ENCODE peak calls at places on chromosomes 1 and 21, in eight cellular contexts. V is GM12878, Z is stomach, W is transverse colon, X is sigmoid colon, B is H1, G is endothelial cell of umbilical vein, P is spleen. M is an unnamed sample.

GRCh38 chr1:235296729-235297128 is 31.2 kb downstream of the ARID4B start:
- DNase-seq in P (no peak), V (no peak), G (no peak), X (no peak), W (no peak), Z (no peak), B (no peak), M (no peak)

GRCh38 chr1:160777486-160778089 is 18.4 kb upstream of the LY9 start:
- DNase-seq in P (no peak), X (no peak), B (peak), V (no peak), G (peak), Z (peak), W (peak), M (no peak)

GRCh38 chr21:15134711-15135110 is 69.9 kb upstream of the NRIP1 start:
- DNase-seq in Z (peak), W (peak), B (no peak), G (peak), X (no peak), P (no peak), V (no peak), M (no peak)

GRCh38 chr1:76933847-76934657 is 66.8 kb downstream of the ST6GALNAC5 start:
- DNase-seq in V (no peak), B (no peak), P (no peak), G (no peak), Z (no peak), W (no peak), X (no peak), M (no peak)

GRCh38 chr1:193680247-193680923 is 494.0 kb upstream of the B3GALT2 start:
- DNase-seq in Z (no peak), V (no peak), W (no peak), X (no peak), B (no peak), P (no peak), G (no peak), M (no peak)

GRCh38 chr1:183454377-183454776 is 17.9 kb upstream of the SMG7 start:
- DNase-seq in G (no peak), V (no peak), B (no peak), Z (no peak), P (no peak), W (no peak), X (no peak), M (no peak)

GRCh38 chr1:42335809-42336518 is 929 bp upstream of the FOXJ3 start:
- DNase-seq in W (no peak), P (no peak), Z (peak), V (no peak), B (no peak), X (no peak), G (peak), M (no peak)

GRCh38 chr1:52239708-52240001 is 97.8 kb downstream of the ZFYVE9 start:
- DNase-seq in Z (no peak), V (no peak), B (no peak), W (no peak), G (no peak), P (no peak), X (no peak), M (no peak)

GRCh38 chr1:36151133-36151844 is 2.0 kb upstream of the TRAPPC3 start:
- DNase-seq in P (no peak), B (no peak), X (no peak), G (no peak), Z (no peak), V (no peak), W (no peak), M (no peak)

GRCh38 chr1:163071381-163072255 is 2.5 kb downstream of the RGS4 start:
- DNase-seq in Z (peak), G (peak), V (no peak), W (peak), X (peak), P (no peak), B (peak), M (no peak)

GRCh38 chr1:200670215-200671118 is 760 bp upstream of the DDX59 start:
- DNase-seq in Z (peak), W (peak), B (no peak), P (no peak), G (no peak), V (no peak), X (no peak), M (no peak)

GRCh38 chr1:183697814-183698590 is 44.9 kb upstream of the APOBEC4 start:
- DNase-seq in V (no peak), X (no peak), G (peak), B (no peak), P (no peak), Z (no peak), W (no peak), M (no peak)

GRCh38 chr1:43796111-43796581 is 88.8 kb downstream of the ST3GAL3 start:
- DNase-seq in X (no peak), V (no peak), W (no peak), Z (no peak), G (no peak), P (no peak), B (no peak), M (no peak)

GRCh38 chr1:204577794-204578478 is 61.7 kb downstream of the MDM4 start:
- DNase-seq in X (no peak), G (no peak), V (no peak), Z (no peak), W (no peak), B (no peak), P (no peak), M (no peak)

GRCh38 chr1:27600500-27601175 is 3.3 kb downstream of the AHDC1 start:
- DNase-seq in G (peak), P (no peak), W (no peak), B (no peak), V (no peak), Z (no peak), X (no peak), M (no peak)

GRCh38 chr1:43227138-43227836 is 42.5 kb upstream of the TMEM125 start:
- DNase-seq in P (peak), X (peak), V (peak), G (peak), B (peak), W (peak), Z (peak), M (peak)

GRCh38 chr1:192724670-192725069 is 84.2 kb upstream of the RGS2 start:
- DNase-seq in B (no peak), G (no peak), V (no peak), X (no peak), Z (no peak), P (no peak), W (no peak), M (no peak)

GRCh38 chr1:161192476-161193465 is 6.1 kb downstream of the ADAMTS4 start:
- DNase-seq in Z (peak), G (peak), X (peak), B (peak), P (peak), V (no peak), W (peak), M (no peak)

GRCh38 chr1:224175615-224176014 is 7.4 kb upstream of the DEGS1 start:
- DNase-seq in V (no peak), P (peak), Z (no peak), X (peak), G (no peak), B (peak), W (no peak), M (no peak)

GRCh38 chr21:43820466-43820865 is 31.1 kb downstream of the RRP1 start:
- DNase-seq in Z (no peak), G (no peak), X (peak), B (no peak), V (no peak), W (no peak), P (peak), M (no peak)

GRCh38 chr1:67700692-67701410 is 15.8 kb downstream of the GADD45A start:
- DNase-seq in X (no peak), P (no peak), V (no peak), G (peak), B (no peak), W (no peak), Z (no peak), M (no peak)

GRCh38 chr1:37274896-37275631 is 199.3 kb upstream of the ZC3H12A start:
- DNase-seq in Z (no peak), P (no peak), B (no peak), W (no peak), G (no peak), V (no peak), X (no peak), M (no peak)

GRCh38 chr1:5734414-5734813 is 257.8 kb downstream of the NPHP4 start:
- DNase-seq in Z (no peak), B (no peak), W (no peak), X (peak), P (peak), V (no peak), G (no peak), M (peak)

GRCh38 chr1:6956488-6957159 is 171.4 kb downstream of the CAMTA1 start:
- DNase-seq in B (peak), V (no peak), X (no peak), W (no peak), Z (no peak), G (no peak), P (no peak), M (no peak)

GRCh38 chr1:229620876-229621275 is 5.0 kb downstream of the TAF5L start:
- DNase-seq in W (no peak), X (no peak), B (no peak), P (no peak), V (no peak), G (no peak), Z (no peak), M (no peak)

GRCh38 chr21:30779269-30779668 is 24.0 kb upstream of the KRTAP21-1 start:
- DNase-seq in X (no peak), P (no peak), G (no peak), W (no peak), Z (no peak), V (no peak), B (no peak), M (no peak)

GRCh38 chr1:30437059-30437576 is 286.3 kb downstream of the MATN1 start:
- DNase-seq in X (no peak), P (peak), G (no peak), Z (no peak), B (no peak), V (no peak), W (no peak), M (no peak)

GRCh38 chr1:160354388-160354985 is 11.3 kb downstream of the NCSTN start:
- DNase-seq in V (no peak), P (no peak), Z (no peak), X (no peak), W (no peak), G (no peak), B (no peak), M (no peak)

GRCh38 chr1:153333902-153334301 is 14.7 kb downstream of the PGLYRP4 start:
- DNase-seq in W (no peak), X (no peak), P (no peak), Z (no peak), B (no peak), V (no peak), G (no peak), M (no peak)

GRCh38 chr1:116255486-116255885 is 117.6 kb upstream of the ATP1A1 start:
- DNase-seq in W (no peak), Z (no peak), G (no peak), P (no peak), X (no peak), B (no peak), V (no peak), M (no peak)

GRCh38 chr1:116255933-116256649 is 117.0 kb upstream of the ATP1A1 start:
- DNase-seq in G (no peak), B (no peak), X (no peak), W (no peak), V (no peak), P (no peak), Z (no peak), M (no peak)

GRCh38 chr1:116254776-116255175 is 118.3 kb upstream of the ATP1A1 start:
- DNase-seq in Z (no peak), B (no peak), V (no peak), W (peak), G (no peak), P (no peak), X (no peak), M (no peak)

GRCh38 chr1:116258668-116259419 is 114.2 kb upstream of the ATP1A1 start:
- DNase-seq in P (no peak), G (no peak), X (no peak), W (no peak), Z (no peak), B (no peak), V (no peak), M (no peak)

GRCh38 chr1:116256875-116257823 is 115.9 kb upstream of the ATP1A1 start:
- DNase-seq in V (peak), X (no peak), B (no peak), Z (peak), W (peak), P (no peak), G (no peak), M (no peak)
- TF ChIP-seq POLR2AphosphoS5 in V (no peak), X (no peak), B (no peak), Z (peak), W (no peak), P (no peak), G (no peak), M (no peak)

DNA sequence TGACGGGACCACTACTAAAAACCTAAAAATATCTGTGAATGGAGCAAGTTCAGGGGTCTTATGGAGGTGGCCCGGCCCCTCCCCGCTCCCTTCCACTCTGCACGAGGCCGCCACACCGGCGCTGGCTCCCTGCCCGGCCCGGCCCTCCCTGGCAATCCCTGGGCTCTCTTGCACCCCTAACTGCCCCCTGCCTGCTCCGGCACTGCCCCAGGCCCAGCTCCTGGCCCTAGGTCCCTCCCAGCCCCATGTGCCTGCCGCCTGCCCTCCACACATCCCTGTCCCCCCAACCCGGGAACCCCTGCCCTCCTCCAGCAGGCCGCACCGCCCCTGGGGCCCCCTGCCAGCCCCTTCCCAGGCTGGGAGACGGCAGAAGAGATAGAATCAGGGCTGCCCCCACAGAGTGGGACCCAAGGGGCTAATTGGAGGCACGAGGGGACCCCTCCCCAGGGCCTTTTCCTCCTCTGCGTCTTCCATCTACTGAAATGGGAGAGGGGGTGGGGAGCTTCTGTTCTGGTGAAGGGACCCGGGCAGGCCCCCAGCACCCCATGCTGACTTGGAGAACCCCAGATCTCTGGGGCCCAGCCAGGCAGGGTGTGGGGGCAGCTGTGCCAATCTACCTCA is 9.3 kb upstream of the CTRC start:
- DNase-seq in W (no peak), Z (no peak), P (no peak), V (no peak), X (no peak), G (no peak), B (no peak), M (no peak)
- TF ChIP-seq POLR2A in W (no peak), Z (no peak), P (no peak), V (no peak), X (no peak), G (no peak), B (no peak), M (no peak)

DNA sequence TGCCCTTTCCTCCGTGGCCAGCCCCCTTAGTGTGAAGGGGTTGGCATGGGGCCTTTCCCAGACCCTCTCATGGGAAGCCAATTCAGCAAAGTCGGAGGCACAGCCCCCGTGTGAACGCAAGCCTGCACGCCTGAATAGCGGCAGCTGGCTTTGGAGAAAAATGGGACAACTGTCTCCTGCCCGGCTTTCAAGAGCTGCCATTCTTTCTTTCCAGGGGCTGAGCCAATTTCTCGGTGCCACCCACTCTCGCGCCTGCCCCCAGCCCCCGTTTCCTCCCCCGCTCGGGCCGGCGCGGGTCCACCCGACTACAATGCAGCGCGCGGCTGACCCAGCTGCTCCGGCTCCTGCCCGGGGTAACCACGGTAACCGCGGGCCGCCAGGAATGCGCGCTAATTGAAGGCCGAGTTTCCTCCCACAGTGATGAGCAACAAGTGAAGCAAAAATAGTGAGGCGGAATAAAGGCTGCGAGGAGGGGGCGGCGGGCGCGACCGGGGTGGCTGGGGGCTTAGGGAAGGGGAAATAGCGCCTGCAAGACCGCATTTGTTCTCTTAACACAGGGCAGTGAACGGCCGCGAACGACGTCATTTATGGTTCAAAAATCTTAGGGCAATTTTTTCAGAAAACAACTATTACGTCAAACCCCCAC is 27.8 kb downstream of the ILDR2 start:
- DNase-seq in W (peak), G (peak), P (peak), X (peak), Z (peak), B (peak), V (no peak), M (peak)
- H3K4me3 ChIP-seq in W (peak), G (no peak), P (peak), X (peak), Z (peak), B (peak), V (no peak), M (peak)

GRCh38 chr1:24321150-24321549 is 2.0 kb downstream of the GRHL3 start:
- DNase-seq in Z (no peak), W (no peak), G (no peak), X (no peak), B (no peak), V (no peak), P (no peak), M (no peak)

GRCh38 chr1:24319962-24320361 is 805 bp downstream of the GRHL3 start:
- DNase-seq in Z (no peak), B (no peak), W (no peak), V (no peak), X (no peak), P (no peak), G (no peak), M (no peak)

GRCh38 chr1:24323281-24323680 is 4.1 kb downstream of the GRHL3 start:
- DNase-seq in P (no peak), Z (no peak), W (no peak), X (no peak), V (no peak), B (no peak), G (no peak), M (no peak)

GRCh38 chr1:24322636-24323177 is 3.5 kb downstream of the GRHL3 start:
- DNase-seq in G (peak), P (no peak), X (no peak), B (peak), Z (no peak), V (no peak), W (no peak), M (no peak)

DNA sequence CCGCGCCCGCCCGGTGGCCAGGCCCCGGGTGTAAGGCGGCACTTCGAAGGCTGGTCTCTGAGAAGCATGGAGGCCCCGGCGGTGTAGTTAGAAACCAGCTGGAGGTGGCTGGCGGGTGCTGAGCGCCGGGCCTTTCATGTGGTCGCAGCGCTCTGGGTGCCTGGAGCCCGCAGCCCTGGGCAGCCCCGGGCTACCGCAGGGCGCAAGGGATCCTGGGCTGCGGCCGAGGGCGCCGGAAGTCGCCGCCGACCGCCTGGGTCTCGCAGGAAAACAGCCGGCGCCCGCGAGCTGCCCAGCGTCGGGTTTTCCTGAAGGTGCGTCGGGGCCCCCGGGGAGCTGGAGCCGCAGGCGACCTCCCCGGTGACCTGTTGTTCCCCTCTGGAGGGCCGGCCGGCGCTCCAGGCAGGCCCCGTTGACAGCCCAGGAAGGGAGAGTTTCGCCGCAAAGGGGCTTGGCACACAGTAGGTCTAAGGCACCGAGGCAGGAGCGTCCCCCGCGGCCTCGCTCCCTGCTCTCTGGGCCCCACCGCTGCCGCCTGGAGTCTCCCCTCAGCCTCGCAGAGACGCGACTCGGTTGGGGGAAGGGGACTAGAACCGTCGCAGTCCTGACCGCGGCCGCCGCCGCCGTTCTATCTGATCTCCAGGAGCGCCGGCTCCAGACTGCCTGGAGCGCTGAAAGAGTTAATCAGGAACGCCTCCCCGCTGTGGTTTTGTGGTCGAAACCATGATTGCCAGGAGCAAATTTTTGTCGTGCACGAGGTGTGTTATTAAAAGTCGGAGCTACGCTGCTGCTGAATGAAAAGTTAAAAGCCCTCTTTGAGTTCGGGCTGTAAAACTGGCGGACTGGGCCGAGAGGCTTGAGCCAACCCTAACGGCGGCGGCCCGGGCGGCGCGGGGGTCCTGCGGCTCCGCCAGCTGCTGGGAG is 2.8 kb downstream of the GRHL3 start:
- DNase-seq in W (peak), Z (peak), B (no peak), P (peak), V (no peak), G (peak), X (peak), M (peak)
- TF ChIP-seq POLR2AphosphoS5 in W (peak), Z (no peak), B (no peak), P (peak), V (no peak), G (no peak), X (no peak), M (peak)

GRCh38 chr1:9066945-9067807 is 2.3 kb downstream of the SLC2A5 start:
- DNase-seq in P (peak), V (no peak), W (peak), X (peak), B (no peak), G (peak), Z (no peak), M (peak)
- TF ChIP-seq POLR2A in P (no peak), V (peak), W (no peak), X (no peak), B (no peak), G (no peak), Z (no peak), M (no peak)

DNA sequence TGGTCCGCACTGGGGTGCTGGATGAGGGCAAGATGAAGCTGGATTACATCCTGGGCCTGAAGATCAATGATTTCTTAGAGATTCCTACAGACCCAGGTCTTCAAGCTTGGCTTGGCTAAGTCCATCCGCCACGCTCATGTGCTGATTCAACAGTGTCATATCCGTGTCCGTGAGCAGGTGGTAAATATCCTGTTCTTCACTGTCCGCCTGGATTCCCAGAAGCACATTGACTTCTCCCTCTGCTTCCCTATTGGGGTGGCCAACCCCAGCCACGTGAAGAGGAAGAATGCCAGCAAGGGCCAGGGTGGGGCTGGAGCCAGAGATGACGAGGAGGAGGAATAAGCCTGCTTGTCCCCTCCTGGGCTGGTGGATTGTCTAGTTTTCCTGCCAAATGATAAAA is 2.2 kb upstream of the CBR3 start:
- DNase-seq in V (no peak), Z (no peak), W (peak), P (no peak), B (no peak), G (no peak), X (peak), M (no peak)
- H3K4me3 ChIP-seq in V (no peak), Z (no peak), W (no peak), P (no peak), B (no peak), G (no peak), X (no peak), M (no peak)

M was measured in breast epithelium.